ENCODE peak calls at places on chromosomes 16 and 17, in four cellular contexts. One of them, this sample, is unnamed. For H3K4me1 and H3K36me3, the result is how much of the 10 kb centered on the place peaks cover.

GRCh38 chr16:12092347-12092882 is 115.9 kb downstream of the SNX29 start:
- DNase-seq in DND-41: no peak
- DNase-seq in ovary: no peak
- DNase-seq in SK-N-SH: no peak
- DNase-seq in this sample: no peak

GRCh38 chr16:11743308-11744074 is 834 bp upstream of the TXNDC11 start:
- DNase-seq in DND-41: peak
- DNase-seq in ovary: peak
- DNase-seq in SK-N-SH: peak
- DNase-seq in this sample: peak

GRCh38 chr16:50390914-50391700 is 22.3 kb upstream of the BRD7 start:
- DNase-seq in DND-41: no peak
- DNase-seq in ovary: no peak
- DNase-seq in SK-N-SH: peak
- DNase-seq in this sample: no peak

GRCh38 chr17:12729086-12729485 is 60.2 kb upstream of the ARHGAP44 start:
- DNase-seq in DND-41: no peak
- DNase-seq in ovary: no peak
- DNase-seq in SK-N-SH: no peak
- DNase-seq in this sample: no peak

GRCh38 chr17:12421077-12421476 is 244.6 kb upstream of the MYOCD start:
- DNase-seq in DND-41: no peak
- DNase-seq in ovary: no peak
- DNase-seq in SK-N-SH: no peak
- DNase-seq in this sample: no peak

GRCh38 chr16:73124097-73124652 is 76.2 kb upstream of the ZFHX3 start:
- DNase-seq in DND-41: no peak
- DNase-seq in ovary: no peak
- DNase-seq in SK-N-SH: no peak
- DNase-seq in this sample: no peak

GRCh38 chr16:76278976-76279375 is 1.8 kb downstream of the CNTNAP4 start:
- DNase-seq in DND-41: no peak
- DNase-seq in ovary: no peak
- DNase-seq in SK-N-SH: peak
- DNase-seq in this sample: no peak

GRCh38 chr17:58565389-58566311 is 51.2 kb upstream of the MTMR4 start:
- DNase-seq in DND-41: no peak
- DNase-seq in ovary: no peak
- DNase-seq in SK-N-SH: no peak
- DNase-seq in this sample: no peak

GRCh38 chr17:73683788-73684582 is 39.7 kb upstream of the SDK2 start:
- DNase-seq in DND-41: no peak
- DNase-seq in ovary: no peak
- DNase-seq in SK-N-SH: no peak
- DNase-seq in this sample: no peak

GRCh38 chr17:15381707-15382106 is 40.3 kb upstream of the TEKT3 start:
- DNase-seq in DND-41: no peak
- DNase-seq in ovary: no peak
- DNase-seq in SK-N-SH: no peak
- DNase-seq in this sample: no peak

GRCh38 chr17:42684929-42685556 is 2.7 kb downstream of the CNTNAP1 start:
- DNase-seq in DND-41: no peak
- DNase-seq in ovary: peak
- DNase-seq in SK-N-SH: peak
- DNase-seq in this sample: no peak

GRCh38 chr17:57357392-57357784 is 101.1 kb downstream of the MSI2 start:
- DNase-seq in DND-41: peak
- DNase-seq in ovary: peak
- DNase-seq in SK-N-SH: no peak
- DNase-seq in this sample: peak

GRCh38 chr16:86294535-86294934 is 215.8 kb upstream of the FOXF1 start:
- DNase-seq in DND-41: no peak
- DNase-seq in ovary: no peak
- DNase-seq in SK-N-SH: no peak
- DNase-seq in this sample: no peak

GRCh38 chr17:61127960-61128359 is 271.7 kb upstream of the TBX2 start:
- DNase-seq in DND-41: no peak
- DNase-seq in ovary: no peak
- DNase-seq in SK-N-SH: no peak
- DNase-seq in this sample: no peak

GRCh38 chr17:67132366-67132765 is 88.0 kb downstream of the CACNG1 start:
- DNase-seq in DND-41: no peak
- DNase-seq in ovary: no peak
- DNase-seq in SK-N-SH: no peak
- DNase-seq in this sample: no peak

GRCh38 chr17:17144061-17144460 is 62.1 kb downstream of the PLD6 start:
- DNase-seq in DND-41: no peak
- DNase-seq in ovary: no peak
- DNase-seq in SK-N-SH: no peak
- DNase-seq in this sample: no peak
- H3K4me1 ChIP-seq in DND-41: under half
- H3K4me1 ChIP-seq in ovary: under half
- H3K4me1 ChIP-seq in SK-N-SH: under half
- H3K4me1 ChIP-seq in this sample: under half

GRCh38 chr16:67141391-67141790 is 9.4 kb downstream of the B3GNT9 start:
- DNase-seq in DND-41: no peak
- DNase-seq in ovary: no peak
- DNase-seq in SK-N-SH: no peak
- DNase-seq in this sample: no peak
- H3K36me3 ChIP-seq in DND-41: half or more
- H3K36me3 ChIP-seq in ovary: under half
- H3K36me3 ChIP-seq in SK-N-SH: under half
- H3K36me3 ChIP-seq in this sample: under half

GRCh38 chr16:47732122-47732805 is 271.1 kb downstream of the PHKB start:
- DNase-seq in DND-41: no peak
- DNase-seq in ovary: no peak
- DNase-seq in SK-N-SH: no peak
- DNase-seq in this sample: no peak
- H3K27ac ChIP-seq in DND-41: no peak
- H3K27ac ChIP-seq in ovary: no peak
- H3K27ac ChIP-seq in SK-N-SH: peak
- H3K27ac ChIP-seq in this sample: no peak

GRCh38 chr17:79370126-79370525 is 240.7 kb downstream of the RBFOX3 start:
- DNase-seq in DND-41: no peak
- DNase-seq in ovary: no peak
- DNase-seq in SK-N-SH: no peak
- DNase-seq in this sample: peak
- H3K4me1 ChIP-seq in DND-41: under half
- H3K4me1 ChIP-seq in ovary: under half
- H3K4me1 ChIP-seq in SK-N-SH: under half
- H3K4me1 ChIP-seq in this sample: under half

GRCh38 chr17:81258292-81258691 is 19.2 kb downstream of the NDUFAF8 start:
- DNase-seq in DND-41: no peak
- DNase-seq in ovary: no peak
- DNase-seq in SK-N-SH: peak
- DNase-seq in this sample: no peak
- H3K36me3 ChIP-seq in DND-41: half or more
- H3K36me3 ChIP-seq in ovary: under half
- H3K36me3 ChIP-seq in SK-N-SH: under half
- H3K36me3 ChIP-seq in this sample: under half

DNA sequence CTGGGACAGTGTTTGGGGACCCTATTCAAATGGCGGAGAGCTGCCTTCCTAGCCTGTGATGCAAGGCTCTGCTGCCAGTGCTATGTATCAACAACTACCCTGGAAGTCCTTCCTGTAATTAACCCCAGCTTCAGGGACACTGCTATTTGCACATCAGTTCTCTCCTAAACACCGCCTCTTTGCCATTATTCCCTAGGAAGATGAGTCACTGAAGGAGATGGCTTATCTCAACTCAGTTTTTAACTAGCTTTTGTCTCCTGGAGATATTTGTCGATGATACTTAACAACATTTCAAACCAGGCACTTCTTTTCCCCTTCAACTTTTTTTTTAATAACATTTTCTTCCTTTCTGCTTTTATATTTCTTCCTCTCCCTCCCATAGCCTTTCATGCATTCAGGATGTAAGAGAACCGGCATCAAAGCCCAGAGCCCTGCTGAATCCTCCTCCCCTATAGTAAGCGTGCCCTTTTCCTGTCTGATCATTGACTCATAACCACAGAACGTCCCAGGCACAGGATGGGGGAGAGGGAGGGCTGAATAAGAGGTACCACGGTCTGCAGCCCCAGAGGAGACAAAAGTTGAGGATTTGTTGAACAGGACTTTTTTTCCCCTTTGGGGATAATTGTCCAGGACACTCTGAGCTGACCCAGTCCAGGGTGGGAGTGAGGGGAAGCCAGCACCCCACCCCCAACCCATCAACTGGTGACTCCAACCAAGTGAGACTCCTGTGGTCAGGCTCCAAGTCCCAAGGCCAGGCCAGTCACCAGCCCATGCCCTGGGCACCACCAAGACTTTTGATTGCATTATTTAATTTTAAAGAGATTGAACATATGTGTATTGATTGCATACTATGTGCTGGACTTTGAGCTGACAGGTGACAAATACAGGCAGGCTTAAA is 387.9 kb upstream of the SALL1 start:
- DNase-seq in DND-41: peak
- DNase-seq in ovary: no peak
- DNase-seq in SK-N-SH: peak
- DNase-seq in this sample: no peak
- H3K27ac ChIP-seq in DND-41: no peak
- H3K27ac ChIP-seq in ovary: no peak
- H3K27ac ChIP-seq in SK-N-SH: peak
- H3K27ac ChIP-seq in this sample: no peak

GRCh38 chr17:76685366-76685765 is 25.4 kb downstream of the MXRA7 start:
- DNase-seq in DND-41: no peak
- DNase-seq in ovary: peak
- DNase-seq in SK-N-SH: no peak
- DNase-seq in this sample: no peak

GRCh38 chr17:76687278-76688164 is 23.2 kb downstream of the MXRA7 start:
- DNase-seq in DND-41: no peak
- DNase-seq in ovary: peak
- DNase-seq in SK-N-SH: no peak
- DNase-seq in this sample: peak

GRCh38 chr17:76685846-76686245 is 24.9 kb downstream of the MXRA7 start:
- DNase-seq in DND-41: no peak
- DNase-seq in ovary: peak
- DNase-seq in SK-N-SH: no peak
- DNase-seq in this sample: no peak

GRCh38 chr17:76688165-76688622 is 22.6 kb downstream of the MXRA7 start:
- DNase-seq in DND-41: no peak
- DNase-seq in ovary: peak
- DNase-seq in SK-N-SH: no peak
- DNase-seq in this sample: no peak

DNA sequence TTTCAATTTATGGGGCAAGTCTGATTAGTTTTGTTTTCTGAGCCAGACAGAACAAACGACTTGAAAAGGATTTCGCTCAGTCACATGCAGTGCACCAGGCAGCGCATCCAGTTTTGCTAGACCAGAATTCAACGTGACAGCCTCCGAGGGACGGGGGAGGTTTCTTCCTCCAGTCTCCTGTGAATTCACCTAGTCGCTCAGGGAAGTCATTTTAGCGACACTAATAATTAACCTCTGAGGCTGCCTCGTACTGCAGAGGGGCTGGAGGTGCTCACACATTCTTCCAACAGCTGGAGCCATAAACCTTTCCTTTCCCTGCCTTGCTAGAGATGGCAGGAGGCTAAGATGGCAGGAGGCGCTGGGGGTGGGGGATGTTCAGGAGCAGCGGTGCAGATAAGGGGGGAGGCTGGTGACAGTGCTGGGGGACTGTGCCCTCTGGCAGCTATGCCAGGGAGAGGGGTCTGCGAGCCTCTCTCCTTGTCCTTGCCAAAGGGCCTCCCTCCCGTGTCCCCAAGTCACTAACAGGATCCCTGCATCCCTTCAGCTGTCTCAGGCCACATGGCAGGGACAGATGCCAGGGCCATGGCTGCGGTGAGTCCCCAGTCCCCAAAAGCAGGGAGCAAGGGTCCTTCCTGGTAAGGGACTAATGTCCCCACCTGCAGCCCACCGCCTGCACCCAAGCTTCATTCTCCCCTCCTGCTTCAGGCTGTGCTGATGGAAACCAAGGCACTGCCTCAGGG is 24.1 kb downstream of the MXRA7 start:
- DNase-seq in DND-41: no peak
- DNase-seq in ovary: peak
- DNase-seq in SK-N-SH: peak
- DNase-seq in this sample: no peak
- H3K4me1 ChIP-seq in DND-41: under half
- H3K4me1 ChIP-seq in ovary: under half
- H3K4me1 ChIP-seq in SK-N-SH: under half
- H3K4me1 ChIP-seq in this sample: under half

GRCh38 chr17:81903415-81903831 is 1.4 kb downstream of the NPB start:
- DNase-seq in DND-41: no peak
- DNase-seq in ovary: no peak
- DNase-seq in SK-N-SH: no peak
- DNase-seq in this sample: no peak

GRCh38 chr17:81902653-81903414 is 796 bp downstream of the NPB start:
- DNase-seq in DND-41: no peak
- DNase-seq in ovary: peak
- DNase-seq in SK-N-SH: peak
- DNase-seq in this sample: no peak

GRCh38 chr17:81904600-81905423 is 2.8 kb downstream of the NPB start:
- DNase-seq in DND-41: no peak
- DNase-seq in ovary: peak
- DNase-seq in SK-N-SH: no peak
- DNase-seq in this sample: no peak

GRCh38 chr17:81905424-81905875 is 3.4 kb downstream of the NPB start:
- DNase-seq in DND-41: no peak
- DNase-seq in ovary: no peak
- DNase-seq in SK-N-SH: no peak
- DNase-seq in this sample: no peak

DNA sequence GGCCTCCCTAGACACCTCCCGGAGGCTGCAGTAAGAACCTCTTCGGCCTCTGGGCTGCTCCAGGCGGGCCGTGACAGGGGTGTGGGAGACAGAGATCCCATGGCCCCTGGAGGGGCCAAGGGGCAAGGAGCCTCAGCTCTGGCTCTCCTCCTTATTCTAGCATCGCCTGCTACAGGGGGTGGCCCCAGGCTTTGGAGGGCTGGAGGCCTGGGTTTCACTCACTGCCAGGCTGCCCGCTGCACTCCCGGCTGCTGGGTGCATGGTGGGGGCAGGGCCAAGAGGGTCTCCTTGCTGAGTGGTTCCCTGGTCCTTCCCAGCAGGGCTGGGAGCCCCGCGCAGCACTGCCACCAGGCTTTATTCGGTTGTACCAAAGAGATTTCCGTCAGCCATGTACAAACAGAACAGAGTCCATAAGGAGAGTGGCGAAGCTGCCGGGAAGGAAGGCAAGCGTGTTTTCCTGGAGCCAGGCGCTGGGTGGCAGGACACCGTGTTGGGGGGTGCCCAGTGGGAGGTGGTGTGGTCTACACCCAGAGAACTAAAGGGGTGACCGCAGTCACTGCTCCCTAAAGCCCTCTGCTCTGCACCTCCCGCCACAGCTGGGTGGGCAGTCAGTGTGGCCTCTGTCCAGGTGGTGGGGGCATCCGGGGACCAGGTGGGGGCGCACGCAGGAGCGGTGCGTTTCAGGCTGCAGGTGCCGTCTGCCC is 2.0 kb downstream of the NPB start:
- DNase-seq in DND-41: no peak
- DNase-seq in ovary: no peak
- DNase-seq in SK-N-SH: no peak
- DNase-seq in this sample: no peak
- H3K36me3 ChIP-seq in DND-41: half or more
- H3K36me3 ChIP-seq in ovary: under half
- H3K36me3 ChIP-seq in SK-N-SH: under half
- H3K36me3 ChIP-seq in this sample: under half